ENCODE peak calls at places on chromosomes 1 and 21, in eight cellular contexts. M is heart left ventricle, C is uterus, D is GM12892, K is esophagus squamous epithelium, I is H54, L is adrenal gland, W is spleen. H is an unnamed sample.

GRCh38 chr1:21175670-21176581 is 771 bp downstream of the EIF4G3 start:
- DNase-seq in M (peak), L (peak), D (peak), C (peak), I (no peak), K (no peak), W (peak), H (no peak)

GRCh38 chr1:201721131-201722049 is 107.6 kb upstream of the IPO9 start:
- DNase-seq in C (peak), I (no peak), W (peak), D (no peak), M (no peak), L (no peak), K (no peak), H (no peak)

GRCh38 chr1:27609210-27609555 is 5.2 kb upstream of the AHDC1 start:
- DNase-seq in M (no peak), I (no peak), W (no peak), L (no peak), C (no peak), D (no peak), K (no peak), H (peak)

GRCh38 chr1:75188892-75189291 is 54.7 kb downstream of the LHX8 start:
- DNase-seq in K (no peak), C (no peak), L (no peak), I (no peak), D (no peak), M (no peak), W (no peak), H (no peak)

GRCh38 chr1:87642581-87643129 is 314.0 kb downstream of the LMO4 start:
- DNase-seq in C (no peak), W (no peak), M (no peak), I (no peak), L (no peak), D (no peak), K (no peak), H (no peak)

GRCh38 chr1:237562247-237562823 is 328.4 kb downstream of the ZP4 start:
- DNase-seq in L (no peak), I (peak), W (no peak), K (no peak), M (no peak), C (no peak), D (no peak), H (peak)

GRCh38 chr1:5721634-5722215 is 270.5 kb downstream of the NPHP4 start:
- DNase-seq in L (no peak), C (no peak), D (no peak), K (no peak), M (no peak), W (no peak), I (no peak), H (no peak)

GRCh38 chr1:162854245-162854860 is 6.6 kb downstream of the CCDC190 start:
- DNase-seq in K (no peak), M (peak), W (no peak), L (peak), C (peak), I (peak), D (peak), H (peak)

GRCh38 chr1:225851810-225852209 is 30.4 kb downstream of the TMEM63A start:
- DNase-seq in K (no peak), L (no peak), M (no peak), W (no peak), I (no peak), C (no peak), D (peak), H (no peak)

GRCh38 chr1:168089326-168089978 is 47.3 kb downstream of the GPR161 start:
- DNase-seq in C (no peak), M (no peak), I (no peak), W (no peak), K (no peak), D (no peak), L (no peak), H (no peak)

GRCh38 chr1:46530311-46530710 is 21.1 kb downstream of the KNCN start:
- DNase-seq in K (no peak), D (no peak), C (no peak), M (no peak), I (no peak), W (no peak), L (no peak), H (no peak)

GRCh38 chr1:119482517-119483425 is 24.2 kb upstream of the HSD3B1 start:
- DNase-seq in D (no peak), M (no peak), C (no peak), I (no peak), K (no peak), L (no peak), W (no peak), H (no peak)

GRCh38 chr1:77927414-77927813 is 39.0 kb downstream of the NEXN start:
- DNase-seq in I (no peak), M (no peak), L (no peak), C (no peak), K (no peak), D (no peak), W (no peak), H (no peak)

GRCh38 chr1:1968767-1969504 is 34.6 kb downstream of the CFAP74 start:
- DNase-seq in I (no peak), M (no peak), K (no peak), W (no peak), D (no peak), L (peak), C (no peak), H (no peak)

GRCh38 chr1:210377934-210378333 is 49.2 kb downstream of the HHAT start:
- DNase-seq in D (no peak), K (no peak), M (no peak), I (no peak), L (no peak), W (no peak), C (no peak), H (no peak)

GRCh38 chr1:109252893-109253802 is 3.8 kb downstream of the CELSR2 start:
- DNase-seq in C (peak), D (peak), W (peak), L (peak), I (no peak), K (no peak), M (no peak), H (peak)

GRCh38 chr21:33402011-33402979 is 918 bp upstream of the IFNGR2 start:
- DNase-seq in W (peak), L (peak), C (peak), M (peak), I (no peak), D (peak), K (no peak), H (peak)

GRCh38 chr1:161047436-161048420 is 2.0 kb upstream of the USF1 start:
- DNase-seq in L (no peak), W (no peak), C (no peak), K (no peak), I (no peak), M (no peak), D (no peak), H (no peak)

GRCh38 chr1:95176859-95177258 is 57.2 kb upstream of the RWDD3 start:
- DNase-seq in C (no peak), I (no peak), L (no peak), M (no peak), K (no peak), D (no peak), W (no peak), H (peak)

GRCh38 chr1:198019126-198019525 is 102.0 kb downstream of the LHX9 start:
- DNase-seq in W (no peak), C (no peak), M (no peak), L (no peak), D (no peak), K (no peak), I (no peak), H (no peak)

GRCh38 chr1:116945421-116945820 is 35.7 kb downstream of the PTGFRN start:
- DNase-seq in C (no peak), W (no peak), L (no peak), I (no peak), D (no peak), M (no peak), K (no peak), H (no peak)

GRCh38 chr1:18246543-18246942 is 138.9 kb downstream of the IGSF21 start:
- DNase-seq in W (no peak), L (no peak), I (peak), C (no peak), M (no peak), K (no peak), D (no peak), H (no peak)

GRCh38 chr1:222525956-222526355 is 21.9 kb downstream of the HHIPL2 start:
- DNase-seq in C (no peak), M (no peak), I (no peak), K (no peak), D (no peak), W (no peak), L (no peak), H (no peak)

GRCh38 chr21:38315155-38315554 is 58.4 kb downstream of the KCNJ15 start:
- DNase-seq in D (no peak), I (no peak), W (no peak), M (no peak), K (no peak), L (no peak), C (no peak), H (no peak)

GRCh38 chr21:37670883-37671282 is 245.4 kb downstream of the KCNJ6 start:
- DNase-seq in M (no peak), I (no peak), L (no peak), K (no peak), W (no peak), D (no peak), C (no peak), H (no peak)

GRCh38 chr21:42307106-42307505 is 8.1 kb downstream of the TFF3 start:
- DNase-seq in K (no peak), L (peak), M (no peak), C (no peak), W (no peak), D (no peak), I (no peak), H (no peak)

GRCh38 chr1:17665950-17666720 is 89.0 kb upstream of the ACTL8 start:
- DNase-seq in I (no peak), D (no peak), C (no peak), L (no peak), K (no peak), M (no peak), W (no peak), H (no peak)

GRCh38 chr1:154405762-154406571 is 824 bp downstream of the IL6R start:
- DNase-seq in L (peak), M (peak), I (peak), C (peak), W (peak), K (no peak), D (no peak), H (peak)

GRCh38 chr1:154404511-154404931 is 622 bp upstream of the IL6R start:
- DNase-seq in I (no peak), W (no peak), D (no peak), K (no peak), M (no peak), L (peak), C (no peak), H (no peak)

GRCh38 chr1:154406572-154406879 is 1.4 kb downstream of the IL6R start:
- DNase-seq in C (no peak), L (no peak), I (no peak), W (no peak), M (no peak), D (no peak), K (no peak), H (no peak)

GRCh38 chr1:154403983-154404382 is 1.2 kb upstream of the IL6R start:
- DNase-seq in I (no peak), C (no peak), K (no peak), D (no peak), M (no peak), W (no peak), L (no peak), H (no peak)

GRCh38 chr1:154404984-154405761 is at the start of gene IL6R:
- DNase-seq in M (peak), L (peak), W (peak), K (peak), I (peak), D (peak), C (peak), H (peak)
- TF ChIP-seq POLR2A in M (no peak), L (peak), W (no peak), K (peak), I (peak), D (peak), C (peak), H (no peak)

DNA sequence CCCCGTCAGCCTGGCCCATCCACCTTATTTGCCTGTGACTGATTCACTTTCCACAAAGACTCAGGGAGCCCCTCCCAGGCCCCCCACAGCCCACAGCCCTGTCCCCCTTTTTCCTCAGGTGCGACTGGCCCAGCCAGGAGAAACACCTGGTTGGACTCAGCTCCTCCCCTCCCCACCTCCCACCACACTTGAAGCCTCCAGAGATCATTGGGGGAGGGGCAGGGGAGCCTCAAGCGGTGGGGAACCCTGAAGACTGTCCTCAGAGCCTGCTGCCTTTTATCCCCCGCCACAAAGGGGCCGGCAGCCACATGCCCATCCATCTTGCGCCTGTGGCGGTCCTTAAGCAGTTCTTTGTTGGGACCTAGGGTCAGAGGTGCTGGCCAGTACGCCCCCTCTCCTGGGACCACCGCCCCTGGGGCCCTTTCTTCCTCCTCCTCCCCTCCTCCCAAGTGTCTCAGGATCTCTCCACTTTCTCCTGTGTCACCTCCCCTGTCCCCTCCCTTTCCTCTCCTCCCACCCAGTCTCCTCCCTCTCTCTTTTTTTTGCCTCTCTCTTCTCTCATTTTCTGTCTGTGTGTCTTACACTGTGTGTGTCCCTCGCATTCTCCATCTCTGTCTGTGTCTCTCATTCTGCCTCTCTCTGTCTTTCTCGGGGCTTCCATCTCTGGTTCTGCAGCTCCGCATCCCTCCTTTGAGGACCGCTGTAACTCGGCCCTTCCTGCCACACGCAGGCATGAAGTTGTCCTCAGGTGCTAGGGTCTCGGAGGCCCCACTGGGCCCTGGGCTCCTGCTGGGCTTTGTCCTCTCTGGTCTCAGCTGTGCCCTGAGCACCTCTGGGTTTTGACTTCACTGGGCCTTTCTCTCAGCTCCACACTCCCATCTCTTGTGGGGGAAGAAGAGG is 12.2 kb downstream of the CRABP2 start:
- DNase-seq in I (no peak), C (no peak), L (no peak), W (no peak), K (no peak), D (no peak), M (no peak), H (peak)
- TF ChIP-seq POLR2A in I (no peak), C (no peak), L (no peak), W (no peak), K (no peak), D (no peak), M (no peak), H (no peak)

DNA sequence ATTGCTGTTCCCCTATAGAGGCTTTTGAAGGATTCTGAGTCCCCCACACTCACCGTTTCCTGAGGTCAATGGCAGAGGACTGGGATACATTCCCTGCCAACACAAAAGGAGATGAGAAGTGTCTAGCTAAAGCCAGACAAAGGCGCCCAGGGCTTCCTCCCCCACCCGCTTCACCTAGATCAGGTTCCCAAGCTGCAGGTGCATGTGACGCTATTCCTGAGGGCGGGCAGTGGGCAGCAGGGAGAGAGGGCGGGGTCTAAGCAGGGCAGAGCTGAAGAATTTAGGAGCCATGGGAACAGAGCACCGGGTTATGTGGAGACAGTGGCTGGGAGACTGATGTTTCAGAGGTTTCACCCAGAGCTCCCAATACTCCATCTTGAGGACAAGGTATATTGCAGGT is 6.0 kb upstream of the ARHGEF2 start:
- DNase-seq in I (no peak), M (no peak), L (no peak), K (no peak), D (no peak), W (no peak), C (no peak), H (no peak)
- TF ChIP-seq POLR2A in I (no peak), M (no peak), L (no peak), K (no peak), D (no peak), W (no peak), C (no peak), H (no peak)

GRCh38 chr1:33004628-33005027 is 32.1 kb downstream of the AK2 start:
- DNase-seq in I (no peak), K (no peak), M (no peak), W (no peak), C (no peak), D (no peak), L (no peak), H (no peak)
- TF ChIP-seq POLR2A in I (no peak), K (no peak), M (no peak), W (no peak), C (no peak), D (no peak), L (no peak), H (no peak)